ENCODE peak calls at places on chromosomes 13 and 19, in nine cellular contexts. Y is astrocyte, J is immature natural killer cell, B is SIG-M5, I is A549, K is sigmoid colon, F is upper lobe of left lung, V is astrocyte of the spinal cord, G is SK-N-SH. P is an unnamed sample.

GRCh38 chr19:29687244-29687896 is 22.1 kb downstream of the PLEKHF1 start:
- DNase-seq in F (no peak), J (no peak), V (peak), B (no peak), G (no peak), K (peak), Y (peak), I (no peak), P (peak)

GRCh38 chr13:66415444-66415843 is 814.7 kb downstream of the PCDH9 start:
- DNase-seq in F (no peak), K (no peak), G (no peak), B (no peak), Y (no peak), J (no peak), I (no peak), V (no peak), P (no peak)

GRCh38 chr13:29411493-29411892 is 184.0 kb downstream of the SLC7A1 start:
- DNase-seq in K (no peak), G (no peak), V (peak), B (no peak), I (no peak), F (no peak), J (no peak), Y (peak), P (no peak)

GRCh38 chr19:31139871-31140505 is 209.2 kb downstream of the TSHZ3 start:
- DNase-seq in F (no peak), Y (peak), V (peak), B (no peak), I (no peak), K (no peak), G (no peak), J (no peak), P (peak)

GRCh38 chr13:90545070-90545840 is 802.2 kb upstream of the MIR17HG start:
- DNase-seq in I (no peak), F (no peak), B (no peak), Y (no peak), G (no peak), J (no peak), V (no peak), K (no peak), P (no peak)

GRCh38 chr13:79811170-79811569 is 330.2 kb downstream of the NDFIP2 start:
- DNase-seq in K (no peak), Y (no peak), V (peak), F (no peak), G (no peak), J (no peak), B (no peak), I (no peak), P (no peak)

GRCh38 chr13:31925079-31925478 is 106.5 kb upstream of the FRY start:
- DNase-seq in Y (no peak), V (no peak), J (no peak), I (no peak), B (no peak), F (no peak), G (no peak), K (no peak), P (no peak)

GRCh38 chr19:48061401-48062344 is 17.8 kb upstream of the CABP5 start:
- DNase-seq in I (no peak), B (no peak), K (peak), F (peak), G (no peak), J (no peak), Y (no peak), V (no peak), P (no peak)

GRCh38 chr19:13463296-13463695 is 43.0 kb downstream of the CACNA1A start:
- DNase-seq in F (no peak), K (no peak), I (no peak), G (no peak), B (no peak), Y (no peak), V (peak), J (no peak), P (peak)

GRCh38 chr13:28611654-28612131 is 47.2 kb upstream of the POMP start:
- DNase-seq in F (no peak), B (no peak), V (no peak), I (no peak), J (peak), Y (no peak), K (no peak), G (no peak), P (no peak)

GRCh38 chr19:1270168-1270853 is 1.2 kb downstream of the CIRBP start:
- DNase-seq in I (no peak), G (no peak), K (no peak), Y (no peak), J (no peak), V (no peak), B (no peak), F (peak), P (no peak)

GRCh38 chr13:111472559-111473460 is 152.4 kb downstream of the TEX29 start:
- DNase-seq in V (no peak), G (no peak), Y (no peak), I (no peak), J (no peak), K (peak), B (no peak), F (peak), P (no peak)

GRCh38 chr13:35514801-35515502 is 38.5 kb upstream of the MAB21L1 start:
- DNase-seq in Y (no peak), J (no peak), K (no peak), V (no peak), I (no peak), F (no peak), G (no peak), B (no peak), P (no peak)

GRCh38 chr19:16771618-16772017 is 52.0 kb downstream of the NWD1 start:
- DNase-seq in Y (peak), G (peak), J (peak), V (peak), B (no peak), F (no peak), I (peak), K (peak), P (peak)

GRCh38 chr19:18280247-18281081 is 958 bp downstream of the JUND start:
- DNase-seq in F (peak), B (no peak), Y (peak), J (peak), G (peak), K (peak), I (peak), V (peak), P (peak)

GRCh38 chr13:51912091-51912490 is 50.3 kb downstream of the CCDC70 start:
- DNase-seq in V (no peak), B (no peak), I (no peak), Y (peak), F (no peak), J (no peak), G (no peak), K (no peak), P (no peak)

GRCh38 chr13:74867460-74867859 is 614.5 kb downstream of the TBC1D4 start:
- DNase-seq in G (no peak), J (no peak), B (no peak), I (no peak), V (no peak), F (no peak), Y (peak), K (no peak), P (no peak)

GRCh38 chr19:46115396-46116109 is 8.9 kb downstream of the IGFL3 start:
- DNase-seq in K (no peak), J (no peak), B (no peak), I (peak), V (peak), Y (peak), G (peak), F (no peak), P (peak)

GRCh38 chr13:112719556-112719955 is 29.7 kb downstream of the ATP11A start:
- DNase-seq in I (no peak), F (no peak), Y (no peak), G (no peak), B (no peak), V (no peak), K (no peak), J (no peak), P (no peak)

GRCh38 chr13:112693831-112694497 is 4.1 kb downstream of the ATP11A start:
- DNase-seq in Y (peak), F (peak), J (no peak), V (peak), G (no peak), K (peak), I (no peak), B (peak), P (peak)

GRCh38 chr19:57558525-57558924 is 1.1 kb downstream of the ZNF550 start:
- DNase-seq in F (no peak), V (peak), I (no peak), K (no peak), G (peak), Y (no peak), J (no peak), B (no peak), P (peak)

GRCh38 chr13:90453342-90453741 is 894.1 kb upstream of the MIR17HG start:
- DNase-seq in B (no peak), G (no peak), V (no peak), K (no peak), Y (no peak), I (no peak), J (no peak), F (no peak), P (no peak)

GRCh38 chr19:42038675-42039074 is 31.3 kb downstream of the GRIK5 start:
- DNase-seq in J (no peak), G (no peak), F (no peak), B (no peak), I (no peak), K (peak), Y (no peak), V (no peak), P (no peak)

GRCh38 chr13:73300718-73301425 is 242.1 kb downstream of the KLF5 start:
- DNase-seq in V (no peak), Y (no peak), J (no peak), F (no peak), K (no peak), I (no peak), G (no peak), B (no peak), P (no peak)

GRCh38 chr19:41278478-41278877 is 14.3 kb downstream of the HNRNPUL1 start:
- DNase-seq in K (no peak), B (no peak), Y (no peak), I (no peak), V (no peak), J (no peak), G (no peak), F (no peak), P (no peak)

GRCh38 chr19:52138614-52139290 is 986 bp downstream of the ZNF616 start:
- DNase-seq in F (peak), Y (peak), B (no peak), I (no peak), V (peak), J (no peak), G (peak), K (no peak), P (peak)

GRCh38 chr13:35283856-35284255 is 192.6 kb downstream of the MAB21L1 start:
- DNase-seq in K (no peak), F (no peak), B (no peak), J (no peak), V (no peak), G (no peak), I (no peak), Y (peak), P (no peak)

GRCh38 chr13:81927347-81927746 is 1586.4 kb upstream of the SPRY2 start:
- DNase-seq in I (no peak), B (no peak), K (no peak), V (no peak), F (no peak), G (no peak), Y (no peak), J (no peak), P (no peak)

GRCh38 chr13:51801631-51802099 is 2.3 kb downstream of the DHRS12 start:
- DNase-seq in F (no peak), I (peak), Y (no peak), G (peak), V (no peak), B (no peak), J (no peak), K (peak), P (no peak)

GRCh38 chr13:49418206-49418605 is 25.7 kb downstream of the CAB39L start:
- DNase-seq in G (no peak), V (no peak), Y (no peak), K (no peak), B (peak), J (no peak), I (no peak), F (no peak), P (no peak)

GRCh38 chr19:5001547-5002131 is 32.7 kb downstream of the KDM4B start:
- DNase-seq in G (peak), B (no peak), Y (peak), V (peak), I (peak), K (no peak), F (no peak), J (peak), P (peak)

GRCh38 chr13:66509176-66509575 is 721.0 kb downstream of the PCDH9 start:
- DNase-seq in I (no peak), G (no peak), B (no peak), F (no peak), K (no peak), V (no peak), Y (no peak), J (no peak), P (no peak)

GRCh38 chr19:49591731-49592485 is 926 bp downstream of the PRR12 start:
- DNase-seq in Y (no peak), I (peak), B (no peak), V (peak), G (peak), J (peak), F (peak), K (peak), P (peak)